ENCODE peak calls at places on chromosomes 12 and 14, in nine cellular contexts. E, M, A, C, K, N, J, W and F are unnamed samples.

GRCh38 chr12:49750027-49750977 is 8.9 kb downstream of the TMBIM6 start:
- DNase-seq in E (no peak), M (no peak), A (peak; percentile 85), C (no peak), K (peak; percentile 5), N (peak; percentile 51), J (no peak), W (no peak), F (no peak)

GRCh38 chr14:90447720-90448497 is 51.1 kb downstream of the CALM1 start:
- DNase-seq in E (no peak), M (no peak), A (no peak), C (no peak), K (no peak), N (no peak), J (no peak), W (no peak), F (no peak)

GRCh38 chr14:42370056-42370455 is 763.4 kb downstream of the LRFN5 start:
- DNase-seq in E (no peak), M (no peak), A (no peak), C (no peak), K (no peak), N (no peak), J (no peak), W (no peak), F (no peak)

GRCh38 chr14:52068741-52069616 is at the start of gene NID2:
- DNase-seq in E (peak; percentile 45), M (peak; percentile 81), A (peak; percentile 80), C (peak; percentile 93), K (peak; percentile 93), N (peak; percentile 95), J (peak; percentile 93), W (peak; percentile 26), F (peak; percentile 85)

GRCh38 chr14:21634840-21635239 is at the start of gene OR10G2:
- DNase-seq in E (no peak), M (no peak), A (no peak), C (no peak), K (no peak), N (no peak), J (no peak), W (no peak), F (no peak)

GRCh38 chr14:55074662-55075061 is 23.2 kb downstream of the MAPK1IP1L start:
- DNase-seq in E (no peak), M (no peak), A (no peak), C (no peak), K (no peak), N (peak; percentile 55), J (no peak), W (no peak), F (no peak)

GRCh38 chr14:32364941-32365340 is 35.8 kb downstream of the AKAP6 start:
- DNase-seq in E (no peak), M (no peak), A (no peak), C (no peak), K (no peak), N (no peak), J (no peak), W (no peak), F (no peak)

GRCh38 chr12:42261708-42262107 is 23.7 kb upstream of the YAF2 start:
- DNase-seq in E (no peak), M (no peak), A (no peak), C (no peak), K (no peak), N (no peak), J (no peak), W (no peak), F (no peak)

GRCh38 chr12:52585951-52586350 is 12.3 kb upstream of the KRT74 start:
- DNase-seq in E (peak; percentile 10), M (no peak), A (no peak), C (no peak), K (no peak), N (no peak), J (no peak), W (no peak), F (no peak)

GRCh38 chr14:72222046-72222445 is 289.8 kb downstream of the RGS6 start:
- DNase-seq in E (no peak), M (no peak), A (no peak), C (no peak), K (no peak), N (no peak), J (no peak), W (no peak), F (no peak)

GRCh38 chr14:61471297-61471980 is 150.1 kb downstream of the PRKCH start:
- DNase-seq in E (no peak), M (no peak), A (no peak), C (no peak), K (no peak), N (no peak), J (no peak), W (no peak), F (no peak)

GRCh38 chr14:68576031-68576430 is 216.8 kb downstream of the ZFP36L1 start:
- DNase-seq in E (no peak), M (no peak), A (no peak), C (no peak), K (no peak), N (no peak), J (no peak), W (no peak), F (no peak)

GRCh38 chr12:102548543-102548942 is 68.2 kb upstream of the IGF1 start:
- DNase-seq in E (no peak), M (no peak), A (no peak), C (peak; percentile 15), K (no peak), N (no peak), J (no peak), W (no peak), F (peak; percentile 13)

GRCh38 chr12:92558806-92559205 is 144.0 kb upstream of the PLEKHG7 start:
- DNase-seq in E (no peak), M (no peak), A (no peak), C (no peak), K (no peak), N (no peak), J (no peak), W (no peak), F (no peak)

GRCh38 chr12:104506691-104507401 is 50.1 kb downstream of the CHST11 start:
- DNase-seq in E (no peak), M (no peak), A (no peak), C (no peak), K (no peak), N (no peak), J (no peak), W (no peak), F (no peak)

GRCh38 chr14:67166450-67166853 is 22.8 kb upstream of the GARIN2 start:
- DNase-seq in E (no peak), M (no peak), A (peak; percentile 48), C (peak; percentile 32), K (peak; percentile 24), N (peak; percentile 51), J (peak; percentile 27), W (no peak), F (peak; percentile 61)

GRCh38 chr14:59454131-59454530 is 11.0 kb downstream of the GPR135 start:
- DNase-seq in E (no peak), M (no peak), A (no peak), C (no peak), K (peak; percentile 52), N (peak; percentile 85), J (peak; percentile 76), W (no peak), F (no peak)

GRCh38 chr12:47949441-47950341 is 13.7 kb upstream of the TMEM106C start:
- DNase-seq in E (peak; percentile 37), M (peak; percentile 86), A (peak; percentile 69), C (peak; percentile 93), K (peak; percentile 41), N (peak; percentile 82), J (peak; percentile 55), W (peak; percentile 49), F (peak; percentile 51)

GRCh38 chr12:104964167-104964566 is 6.1 kb upstream of the SLC41A2 start:
- DNase-seq in E (no peak), M (no peak), A (no peak), C (no peak), K (no peak), N (peak; percentile 36), J (no peak), W (no peak), F (no peak)